ENCODE peak calls at places on chromosomes 11 and 22, in ten cellular contexts. One of them, this sample, is unnamed.

GRCh38 chr11:123202155-123202714 is 7.2 kb upstream of the CLMP start:
- DNase-seq in astrocyte of the cerebellum: no peak
- DNase-seq in A549: no peak
- DNase-seq in fibroblast of mammary gland: peak
- DNase-seq in CD14-positive monocyte: no peak
- DNase-seq in vagina: no peak
- DNase-seq in body of pancreas: peak
- DNase-seq in coronary artery: no peak
- DNase-seq in fibroblast of pulmonary artery: peak
- DNase-seq in fibroblast of the aortic adventitia: peak
- DNase-seq in this sample: no peak

GRCh38 chr11:64876226-64876750 is 2.1 kb downstream of the EHD1 start:
- DNase-seq in astrocyte of the cerebellum: no peak
- DNase-seq in A549: no peak
- DNase-seq in fibroblast of mammary gland: no peak
- DNase-seq in CD14-positive monocyte: no peak
- DNase-seq in vagina: no peak
- DNase-seq in body of pancreas: no peak
- DNase-seq in coronary artery: no peak
- DNase-seq in fibroblast of pulmonary artery: no peak
- DNase-seq in fibroblast of the aortic adventitia: no peak
- DNase-seq in this sample: no peak

GRCh38 chr22:41908409-41909289 is 6.2 kb downstream of the SHISA8 start:
- DNase-seq in astrocyte of the cerebellum: no peak
- DNase-seq in A549: no peak
- DNase-seq in fibroblast of mammary gland: no peak
- DNase-seq in CD14-positive monocyte: no peak
- DNase-seq in vagina: no peak
- DNase-seq in body of pancreas: no peak
- DNase-seq in coronary artery: no peak
- DNase-seq in fibroblast of pulmonary artery: no peak
- DNase-seq in fibroblast of the aortic adventitia: no peak
- DNase-seq in this sample: no peak

GRCh38 chr22:50125029-50125428 is 35.2 kb downstream of the MOV10L1 start:
- DNase-seq in astrocyte of the cerebellum: no peak
- DNase-seq in A549: no peak
- DNase-seq in fibroblast of mammary gland: no peak
- DNase-seq in CD14-positive monocyte: no peak
- DNase-seq in vagina: no peak
- DNase-seq in body of pancreas: no peak
- DNase-seq in coronary artery: peak
- DNase-seq in fibroblast of pulmonary artery: no peak
- DNase-seq in fibroblast of the aortic adventitia: no peak
- DNase-seq in this sample: no peak

GRCh38 chr11:40722179-40722795 is 737.2 kb downstream of the LRRC4C start:
- DNase-seq in astrocyte of the cerebellum: no peak
- DNase-seq in A549: peak
- DNase-seq in fibroblast of mammary gland: peak
- DNase-seq in CD14-positive monocyte: no peak
- DNase-seq in vagina: no peak
- DNase-seq in body of pancreas: peak
- DNase-seq in coronary artery: no peak
- DNase-seq in fibroblast of pulmonary artery: peak
- DNase-seq in fibroblast of the aortic adventitia: no peak
- DNase-seq in this sample: peak

GRCh38 chr11:126384449-126385070 is 29.1 kb downstream of the ST3GAL4 start:
- DNase-seq in astrocyte of the cerebellum: no peak
- DNase-seq in A549: no peak
- DNase-seq in fibroblast of mammary gland: no peak
- DNase-seq in CD14-positive monocyte: no peak
- DNase-seq in vagina: no peak
- DNase-seq in body of pancreas: no peak
- DNase-seq in coronary artery: no peak
- DNase-seq in fibroblast of pulmonary artery: no peak
- DNase-seq in fibroblast of the aortic adventitia: no peak
- DNase-seq in this sample: no peak

GRCh38 chr11:45209904-45210699 is 63.7 kb downstream of the PRDM11 start:
- DNase-seq in astrocyte of the cerebellum: peak
- DNase-seq in A549: no peak
- DNase-seq in fibroblast of mammary gland: peak
- DNase-seq in CD14-positive monocyte: no peak
- DNase-seq in vagina: peak
- DNase-seq in body of pancreas: peak
- DNase-seq in coronary artery: peak
- DNase-seq in fibroblast of pulmonary artery: peak
- DNase-seq in fibroblast of the aortic adventitia: peak
- DNase-seq in this sample: no peak

GRCh38 chr11:117851852-117852251 is 24.6 kb downstream of the FXYD6 start:
- DNase-seq in astrocyte of the cerebellum: peak
- DNase-seq in A549: no peak
- DNase-seq in fibroblast of mammary gland: peak
- DNase-seq in CD14-positive monocyte: no peak
- DNase-seq in vagina: no peak
- DNase-seq in body of pancreas: no peak
- DNase-seq in coronary artery: peak
- DNase-seq in fibroblast of pulmonary artery: peak
- DNase-seq in fibroblast of the aortic adventitia: no peak
- DNase-seq in this sample: no peak

GRCh38 chr22:48577691-48578090 is 1250.0 kb downstream of the BRD1 start:
- DNase-seq in astrocyte of the cerebellum: no peak
- DNase-seq in A549: no peak
- DNase-seq in fibroblast of mammary gland: no peak
- DNase-seq in CD14-positive monocyte: no peak
- DNase-seq in vagina: no peak
- DNase-seq in body of pancreas: no peak
- DNase-seq in coronary artery: no peak
- DNase-seq in fibroblast of pulmonary artery: no peak
- DNase-seq in fibroblast of the aortic adventitia: no peak
- DNase-seq in this sample: no peak

GRCh38 chr22:48577014-48577690 is 1250.5 kb downstream of the BRD1 start:
- DNase-seq in astrocyte of the cerebellum: no peak
- DNase-seq in A549: no peak
- DNase-seq in fibroblast of mammary gland: no peak
- DNase-seq in CD14-positive monocyte: no peak
- DNase-seq in vagina: no peak
- DNase-seq in body of pancreas: no peak
- DNase-seq in coronary artery: no peak
- DNase-seq in fibroblast of pulmonary artery: no peak
- DNase-seq in fibroblast of the aortic adventitia: no peak
- DNase-seq in this sample: no peak

GRCh38 chr22:48575567-48576332 is 1251.9 kb downstream of the BRD1 start:
- DNase-seq in astrocyte of the cerebellum: no peak
- DNase-seq in A549: no peak
- DNase-seq in fibroblast of mammary gland: no peak
- DNase-seq in CD14-positive monocyte: no peak
- DNase-seq in vagina: no peak
- DNase-seq in body of pancreas: no peak
- DNase-seq in coronary artery: no peak
- DNase-seq in fibroblast of pulmonary artery: no peak
- DNase-seq in fibroblast of the aortic adventitia: no peak
- DNase-seq in this sample: no peak

GRCh38 chr22:48574776-48575566 is 1252.7 kb downstream of the BRD1 start:
- DNase-seq in astrocyte of the cerebellum: no peak
- DNase-seq in A549: peak
- DNase-seq in fibroblast of mammary gland: no peak
- DNase-seq in CD14-positive monocyte: no peak
- DNase-seq in vagina: no peak
- DNase-seq in body of pancreas: peak
- DNase-seq in coronary artery: no peak
- DNase-seq in fibroblast of pulmonary artery: peak
- DNase-seq in fibroblast of the aortic adventitia: no peak
- DNase-seq in this sample: no peak

GRCh38 chr22:48576333-48577013 is 1251.2 kb downstream of the BRD1 start:
- DNase-seq in astrocyte of the cerebellum: no peak
- DNase-seq in A549: peak
- DNase-seq in fibroblast of mammary gland: no peak
- DNase-seq in CD14-positive monocyte: no peak
- DNase-seq in vagina: no peak
- DNase-seq in body of pancreas: no peak
- DNase-seq in coronary artery: no peak
- DNase-seq in fibroblast of pulmonary artery: no peak
- DNase-seq in fibroblast of the aortic adventitia: no peak
- DNase-seq in this sample: no peak
- TF ChIP-seq CTCF in astrocyte of the cerebellum: peak
- TF ChIP-seq CTCF in A549: peak
- TF ChIP-seq CTCF in fibroblast of mammary gland: no peak
- TF ChIP-seq CTCF in CD14-positive monocyte: no peak
- TF ChIP-seq CTCF in vagina: peak
- TF ChIP-seq CTCF in body of pancreas: no peak
- TF ChIP-seq CTCF in coronary artery: peak
- TF ChIP-seq CTCF in fibroblast of pulmonary artery: no peak
- TF ChIP-seq CTCF in fibroblast of the aortic adventitia: no peak
- TF ChIP-seq CTCF in this sample: no peak

GRCh38 chr11:1226226-1226961 is 3.5 kb downstream of the MUC5B start:
- DNase-seq in astrocyte of the cerebellum: no peak
- DNase-seq in A549: no peak
- DNase-seq in fibroblast of mammary gland: no peak
- DNase-seq in CD14-positive monocyte: peak
- DNase-seq in vagina: no peak
- DNase-seq in body of pancreas: no peak
- DNase-seq in coronary artery: no peak
- DNase-seq in fibroblast of pulmonary artery: no peak
- DNase-seq in fibroblast of the aortic adventitia: no peak
- DNase-seq in this sample: no peak
- TF ChIP-seq CTCF in astrocyte of the cerebellum: no peak
- TF ChIP-seq CTCF in A549: no peak
- TF ChIP-seq CTCF in fibroblast of mammary gland: no peak
- TF ChIP-seq CTCF in CD14-positive monocyte: no peak
- TF ChIP-seq CTCF in vagina: no peak
- TF ChIP-seq CTCF in body of pancreas: no peak
- TF ChIP-seq CTCF in coronary artery: no peak
- TF ChIP-seq CTCF in fibroblast of pulmonary artery: no peak
- TF ChIP-seq CTCF in fibroblast of the aortic adventitia: no peak
- TF ChIP-seq CTCF in this sample: no peak

GRCh38 chr11:63672934-63673539 is 1.9 kb upstream of the ATL3 start:
- DNase-seq in astrocyte of the cerebellum: no peak
- DNase-seq in A549: no peak
- DNase-seq in fibroblast of mammary gland: peak
- DNase-seq in CD14-positive monocyte: no peak
- DNase-seq in vagina: no peak
- DNase-seq in body of pancreas: no peak
- DNase-seq in coronary artery: no peak
- DNase-seq in fibroblast of pulmonary artery: no peak
- DNase-seq in fibroblast of the aortic adventitia: peak
- DNase-seq in this sample: no peak

GRCh38 chr11:63670077-63670737 is 969 bp downstream of the ATL3 start:
- DNase-seq in astrocyte of the cerebellum: no peak
- DNase-seq in A549: no peak
- DNase-seq in fibroblast of mammary gland: peak
- DNase-seq in CD14-positive monocyte: no peak
- DNase-seq in vagina: no peak
- DNase-seq in body of pancreas: no peak
- DNase-seq in coronary artery: no peak
- DNase-seq in fibroblast of pulmonary artery: peak
- DNase-seq in fibroblast of the aortic adventitia: peak
- DNase-seq in this sample: peak

GRCh38 chr11:63672156-63672463 is 934 bp upstream of the ATL3 start:
- DNase-seq in astrocyte of the cerebellum: no peak
- DNase-seq in A549: no peak
- DNase-seq in fibroblast of mammary gland: no peak
- DNase-seq in CD14-positive monocyte: no peak
- DNase-seq in vagina: no peak
- DNase-seq in body of pancreas: no peak
- DNase-seq in coronary artery: no peak
- DNase-seq in fibroblast of pulmonary artery: no peak
- DNase-seq in fibroblast of the aortic adventitia: no peak
- DNase-seq in this sample: no peak

GRCh38 chr11:63671322-63672155 is at the start of gene ATL3:
- DNase-seq in astrocyte of the cerebellum: peak
- DNase-seq in A549: peak
- DNase-seq in fibroblast of mammary gland: peak
- DNase-seq in CD14-positive monocyte: peak
- DNase-seq in vagina: peak
- DNase-seq in body of pancreas: peak
- DNase-seq in coronary artery: peak
- DNase-seq in fibroblast of pulmonary artery: peak
- DNase-seq in fibroblast of the aortic adventitia: peak
- DNase-seq in this sample: peak

DNA sequence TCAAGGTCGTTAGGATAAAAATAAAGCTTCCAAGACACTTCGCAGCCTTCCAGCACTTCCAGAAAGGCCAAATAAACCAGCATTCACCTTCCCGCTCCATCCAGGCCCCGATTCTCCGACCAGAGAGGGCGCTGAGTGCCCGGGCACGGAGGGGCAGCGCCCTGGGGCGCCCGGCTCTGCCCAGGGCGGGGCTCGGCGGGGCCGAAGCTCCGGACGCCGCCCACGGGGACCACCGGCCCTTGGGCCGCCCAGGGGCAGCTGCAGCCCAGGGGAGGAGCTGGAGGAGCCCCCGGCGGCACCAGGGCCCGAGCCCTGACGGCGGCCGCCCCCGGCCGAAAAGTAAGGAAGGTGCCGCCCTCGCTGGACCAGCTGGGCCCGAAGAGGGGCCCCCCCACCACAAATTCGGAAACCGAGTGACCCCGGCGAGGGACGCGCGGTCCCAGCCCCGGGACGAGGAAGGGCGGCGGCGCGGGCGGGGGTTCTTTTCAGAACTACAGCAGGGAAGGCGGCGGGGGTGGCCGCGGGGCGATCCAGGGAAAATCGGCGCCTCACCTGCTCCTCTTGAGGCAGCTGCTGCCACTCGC is 346 bp downstream of the ATL3 start:
- DNase-seq in astrocyte of the cerebellum: no peak
- DNase-seq in A549: peak
- DNase-seq in fibroblast of mammary gland: no peak
- DNase-seq in CD14-positive monocyte: no peak
- DNase-seq in vagina: no peak
- DNase-seq in body of pancreas: peak
- DNase-seq in coronary artery: no peak
- DNase-seq in fibroblast of pulmonary artery: peak
- DNase-seq in fibroblast of the aortic adventitia: no peak
- DNase-seq in this sample: peak
- TF ChIP-seq CTCF in astrocyte of the cerebellum: peak
- TF ChIP-seq CTCF in A549: peak
- TF ChIP-seq CTCF in fibroblast of mammary gland: peak
- TF ChIP-seq CTCF in CD14-positive monocyte: peak
- TF ChIP-seq CTCF in vagina: no peak
- TF ChIP-seq CTCF in body of pancreas: peak
- TF ChIP-seq CTCF in coronary artery: no peak
- TF ChIP-seq CTCF in fibroblast of pulmonary artery: peak
- TF ChIP-seq CTCF in fibroblast of the aortic adventitia: peak
- TF ChIP-seq CTCF in this sample: peak

GRCh38 chr11:76880314-76880713 is 19.6 kb downstream of the ACER3 start:
- DNase-seq in astrocyte of the cerebellum: no peak
- DNase-seq in A549: no peak
- DNase-seq in fibroblast of mammary gland: peak
- DNase-seq in CD14-positive monocyte: no peak
- DNase-seq in vagina: no peak
- DNase-seq in body of pancreas: no peak
- DNase-seq in coronary artery: no peak
- DNase-seq in fibroblast of pulmonary artery: no peak
- DNase-seq in fibroblast of the aortic adventitia: no peak
- DNase-seq in this sample: no peak

GRCh38 chr11:76885390-76886097 is 24.8 kb downstream of the ACER3 start:
- DNase-seq in astrocyte of the cerebellum: peak
- DNase-seq in A549: no peak
- DNase-seq in fibroblast of mammary gland: peak
- DNase-seq in CD14-positive monocyte: no peak
- DNase-seq in vagina: no peak
- DNase-seq in body of pancreas: no peak
- DNase-seq in coronary artery: no peak
- DNase-seq in fibroblast of pulmonary artery: peak
- DNase-seq in fibroblast of the aortic adventitia: peak
- DNase-seq in this sample: peak

GRCh38 chr11:76878014-76878413 is 17.3 kb downstream of the ACER3 start:
- DNase-seq in astrocyte of the cerebellum: no peak
- DNase-seq in A549: no peak
- DNase-seq in fibroblast of mammary gland: no peak
- DNase-seq in CD14-positive monocyte: no peak
- DNase-seq in vagina: no peak
- DNase-seq in body of pancreas: no peak
- DNase-seq in coronary artery: no peak
- DNase-seq in fibroblast of pulmonary artery: no peak
- DNase-seq in fibroblast of the aortic adventitia: no peak
- DNase-seq in this sample: no peak

GRCh38 chr11:76880956-76881355 is 20.2 kb downstream of the ACER3 start:
- DNase-seq in astrocyte of the cerebellum: no peak
- DNase-seq in A549: no peak
- DNase-seq in fibroblast of mammary gland: no peak
- DNase-seq in CD14-positive monocyte: no peak
- DNase-seq in vagina: no peak
- DNase-seq in body of pancreas: no peak
- DNase-seq in coronary artery: no peak
- DNase-seq in fibroblast of pulmonary artery: no peak
- DNase-seq in fibroblast of the aortic adventitia: no peak
- DNase-seq in this sample: no peak
- TF ChIP-seq CTCF in astrocyte of the cerebellum: no peak
- TF ChIP-seq CTCF in A549: no peak
- TF ChIP-seq CTCF in fibroblast of mammary gland: no peak
- TF ChIP-seq CTCF in CD14-positive monocyte: no peak
- TF ChIP-seq CTCF in vagina: no peak
- TF ChIP-seq CTCF in body of pancreas: no peak
- TF ChIP-seq CTCF in coronary artery: no peak
- TF ChIP-seq CTCF in fibroblast of pulmonary artery: no peak
- TF ChIP-seq CTCF in fibroblast of the aortic adventitia: no peak
- TF ChIP-seq CTCF in this sample: no peak